ENCODE peak calls at places on chromosomes 3 and 15, in five cellular contexts. L is K562, Q is A549, V is HepG2, W is GM12878. Z is an unnamed sample.

GRCh38 chr3:132256984-132257383 is 60.2 kb upstream of the ACP3 start:
- DNase-seq in L (no peak), Q (no peak), V (peak; percentile 27), W (no peak), Z (peak; percentile 83)

GRCh38 chr3:65582012-65582717 is 456.6 kb downstream of the MAGI1 start:
- DNase-seq in L (no peak), Q (no peak), V (peak; percentile 56), W (no peak), Z (no peak)

GRCh38 chr3:53730565-53730964 is 115.7 kb downstream of the CHDH start:
- DNase-seq in L (no peak), Q (no peak), V (no peak), W (no peak), Z (no peak)

GRCh38 chr15:78167227-78167888 is 18.2 kb downstream of the IDH3A start:
- DNase-seq in L (no peak), Q (no peak), V (no peak), W (peak; percentile 93), Z (no peak)

GRCh38 chr3:98600412-98601095 is 7.1 kb upstream of the CPOX start:
- DNase-seq in L (no peak), Q (no peak), V (no peak), W (peak; percentile 48), Z (no peak)

GRCh38 chr3:114712728-114713492 is 419.1 kb downstream of the TIGIT start:
- DNase-seq in L (no peak), Q (no peak), V (no peak), W (no peak), Z (no peak)

GRCh38 chr3:19471147-19471546 is 322.8 kb downstream of the KCNH8 start:
- DNase-seq in L (no peak), Q (no peak), V (no peak), W (no peak), Z (peak; percentile 36)

GRCh38 chr15:31085359-31085758 is 16.2 kb downstream of the TRPM1 start:
- DNase-seq in L (no peak), Q (no peak), V (no peak), W (no peak), Z (no peak)

GRCh38 chr15:64825081-64825430 is 391 bp downstream of the PIF1 start:
- DNase-seq in L (no peak), Q (no peak), V (no peak), W (no peak), Z (no peak)

GRCh38 chr15:38563723-38564519 is 693 bp downstream of the RASGRP1 start:
- DNase-seq in L (peak; percentile 81), Q (peak; percentile 18), V (no peak), W (no peak), Z (peak; percentile 57)

GRCh38 chr15:38042707-38043445 is 108.4 kb downstream of the TMCO5A start:
- DNase-seq in L (no peak), Q (no peak), V (no peak), W (no peak), Z (no peak)

GRCh38 chr3:112136959-112137693 is 4.1 kb upstream of the GCSAM start:
- DNase-seq in L (no peak), Q (no peak), V (peak; percentile 42), W (no peak), Z (peak; percentile 86)

GRCh38 chr3:58084166-58084565 is 75.9 kb downstream of the FLNB start:
- DNase-seq in L (peak; percentile 15), Q (no peak), V (no peak), W (no peak), Z (peak; percentile 61)

GRCh38 chr3:112811150-112811884 is 35.3 kb downstream of the CD200R1L start:
- DNase-seq in L (no peak), Q (no peak), V (no peak), W (no peak), Z (no peak)

GRCh38 chr3:149435936-149436885 is 38.3 kb upstream of the TM4SF4 start:
- DNase-seq in L (no peak), Q (no peak), V (no peak), W (no peak), Z (peak; percentile 8)

GRCh38 chr3:114775395-114775794 is 371.7 kb downstream of the ZBTB20 start:
- DNase-seq in L (no peak), Q (no peak), V (no peak), W (no peak), Z (no peak)

GRCh38 chr3:78645628-78646310 is 1122.0 kb downstream of the ROBO1 start:
- DNase-seq in L (peak; percentile 35), Q (peak; percentile 18), V (peak; percentile 78), W (peak; percentile 39), Z (peak; percentile 91)

GRCh38 chr3:177824190-177824786 is 627.0 kb upstream of the TBL1XR1 start:
- DNase-seq in L (no peak), Q (peak; percentile 49), V (peak; percentile 93), W (no peak), Z (no peak)

GRCh38 chr15:47862402-47862801 is 145.1 kb downstream of the SEMA6D start:
- DNase-seq in L (no peak), Q (no peak), V (no peak), W (peak; percentile 21), Z (no peak)
- H3K4me2 ChIP-seq in L (no peak overlapping the region), Q (no peak overlapping the region), V (no peak overlapping the region), W (no peak overlapping the region), Z (no peak overlapping the region)

GRCh38 chr3:139418144-139418543 is 28.7 kb upstream of the COPB2 start:
- DNase-seq in L (no peak), Q (no peak), V (no peak), W (no peak), Z (no peak)

GRCh38 chr3:139416275-139416674 is 26.8 kb upstream of the COPB2 start:
- DNase-seq in L (no peak), Q (no peak), V (no peak), W (no peak), Z (no peak)

GRCh38 chr3:139414608-139415224 is 25.3 kb upstream of the COPB2 start:
- DNase-seq in L (no peak), Q (no peak), V (no peak), W (no peak), Z (no peak)
- TF ChIP-seq JUNB in L (no peak), Q (no peak), V (no peak), W (no peak), Z (no peak)

GRCh38 chr3:352599-352998 is 156.0 kb downstream of the CHL1 start:
- DNase-seq in L (no peak), Q (no peak), V (no peak), W (no peak), Z (no peak)
- H3K4me2 ChIP-seq in L (no peak overlapping the region), Q (no peak overlapping the region), V (no peak overlapping the region), W (no peak overlapping the region), Z (no peak overlapping the region)

GRCh38 chr3:30770387-30770786 is 124.1 kb downstream of the GADL1 start:
- DNase-seq in L (no peak), Q (peak; percentile 37), V (peak; percentile 82), W (no peak), Z (no peak)
- TF ChIP-seq JUNB in L (no peak), Q (no peak), V (no peak), W (no peak), Z (no peak)

GRCh38 chr3:62361824-62362223 is 11.5 kb downstream of the FEZF2 start:
- DNase-seq in L (peak; percentile 15), Q (no peak), V (no peak), W (no peak), Z (peak; percentile 40)
- H3K4me2 ChIP-seq in L (no peak overlapping the region), Q (no peak overlapping the region), V (no peak overlapping the region), W (no peak overlapping the region), Z (no peak overlapping the region)

GRCh38 chr3:128997486-128997885 is 3.6 kb upstream of the CFAP92 start:
- DNase-seq in L (no peak), Q (no peak), V (no peak), W (no peak), Z (no peak)
- TF ChIP-seq JUNB in L (no peak), Q (no peak), V (no peak), W (no peak), Z (no peak)

DNA sequence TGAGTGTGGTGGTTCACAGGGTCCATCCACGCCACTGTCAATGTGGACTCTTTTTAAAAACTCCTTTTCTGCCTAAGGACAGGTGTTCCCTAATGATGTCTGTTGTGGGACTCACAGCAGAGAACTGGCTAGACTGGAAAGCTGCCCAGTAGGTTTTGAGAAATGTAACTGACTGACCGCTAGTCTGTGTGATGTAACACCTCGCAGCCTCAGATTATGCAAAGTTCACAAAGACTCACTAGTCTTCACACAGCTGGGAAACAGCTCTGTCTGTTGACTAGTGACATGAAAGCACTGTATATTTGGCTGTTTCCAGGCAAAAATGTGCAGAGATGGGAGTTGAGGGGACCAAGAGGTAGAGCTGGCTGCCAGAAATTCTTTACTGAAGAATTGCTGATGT is 10.4 kb downstream of the PDZRN3 start:
- DNase-seq in L (no peak), Q (no peak), V (no peak), W (no peak), Z (no peak)
- H3K4me2 ChIP-seq in L (no peak overlapping the region), Q (no peak overlapping the region), V (no peak overlapping the region), W (no peak overlapping the region), Z (no peak overlapping the region)

GRCh38 chr3:12477256-12477655 is 7.0 kb upstream of the TSEN2 start:
- DNase-seq in L (no peak), Q (no peak), V (no peak), W (no peak), Z (no peak)

GRCh38 chr3:12473503-12473902 is 10.8 kb upstream of the TSEN2 start:
- DNase-seq in L (no peak), Q (no peak), V (no peak), W (no peak), Z (no peak)

GRCh38 chr3:12478326-12478725 is 6.0 kb upstream of the TSEN2 start:
- DNase-seq in L (no peak), Q (no peak), V (no peak), W (no peak), Z (no peak)

GRCh38 chr3:12472796-12473195 is 11.5 kb upstream of the TSEN2 start:
- DNase-seq in L (no peak), Q (no peak), V (no peak), W (no peak), Z (no peak)

GRCh38 chr3:12476238-12476897 is 7.9 kb upstream of the TSEN2 start:
- DNase-seq in L (no peak), Q (no peak), V (no peak), W (no peak), Z (no peak)
- TF ChIP-seq JUNB in L (no peak), Q (no peak), V (no peak), W (no peak), Z (no peak)